ENCODE peak calls at places on chromosomes 11 and 22, in nine cellular contexts. E is natural killer cell, M is astrocyte, I is omental fat pad, P is endothelial cell, J is WTC11, W is cardiac muscle cell, R is bronchial epithelial cell, K is suprapubic skin. T is an unnamed sample.

GRCh38 chr22:48101704-48102103 is 1339.3 kb downstream of the TBC1D22A start:
- DNase-seq in J (no peak), M (no peak), I (no peak), E (no peak), P (no peak), R (no peak), W (no peak), K (peak; percentile 62), T (peak; percentile 9)

GRCh38 chr11:88507771-88508557 is 170.4 kb upstream of the CTSC start:
- DNase-seq in E (no peak), W (no peak), P (no peak), I (no peak), K (no peak), J (no peak), R (no peak), M (no peak), T (no peak)

GRCh38 chr22:17997456-17997855 is 26.9 kb downstream of the MICAL3 start:
- DNase-seq in P (no peak), M (no peak), I (no peak), K (no peak), E (no peak), W (no peak), R (peak; percentile 35), J (no peak), T (no peak)

GRCh38 chr22:38243007-38243775 is 29.6 kb downstream of the TMEM184B start:
- DNase-seq in K (no peak), J (no peak), E (no peak), P (no peak), R (peak; percentile 65), I (no peak), W (peak; percentile 60), M (no peak), T (no peak)

GRCh38 chr11:76318744-76319384 is 62.1 kb downstream of the THAP12 start:
- DNase-seq in R (peak; percentile 56), M (peak; percentile 16), K (peak; percentile 89), J (peak; percentile 94), P (peak; percentile 88), W (peak; percentile 80), E (peak; percentile 75), I (peak; percentile 79), T (peak; percentile 88)

GRCh38 chr11:28581286-28582242 is 473.4 kb downstream of the METTL15 start:
- DNase-seq in P (no peak), I (no peak), E (no peak), R (peak; percentile 21), M (peak; percentile 95), K (no peak), W (peak; percentile 52), J (peak; percentile 17), T (no peak)

GRCh38 chr11:121419839-121420238 is 32.3 kb upstream of the SORL1 start:
- DNase-seq in E (no peak), K (no peak), J (no peak), I (no peak), P (no peak), R (no peak), W (no peak), M (no peak), T (no peak)

GRCh38 chr11:44005076-44005800 is 42.5 kb upstream of the ACCSL start:
- DNase-seq in P (no peak), K (no peak), E (no peak), I (no peak), R (no peak), W (no peak), J (no peak), M (no peak), T (no peak)

GRCh38 chr22:19488884-19489843 is 9.4 kb downstream of the CDC45 start:
- DNase-seq in J (no peak), K (no peak), M (no peak), I (no peak), P (no peak), E (no peak), W (peak; percentile 44), R (no peak), T (no peak)

GRCh38 chr11:82895437-82896091 is 4.7 kb downstream of the PRCP start:
- DNase-seq in P (no peak), W (no peak), R (no peak), M (no peak), J (no peak), E (no peak), K (no peak), I (no peak), T (no peak)

GRCh38 chr11:9473408-9473807 is 12.6 kb downstream of the ZNF143 start:
- DNase-seq in J (no peak), W (no peak), I (no peak), E (no peak), P (no peak), M (no peak), K (no peak), R (no peak), T (no peak)

GRCh38 chr22:42229455-42230149 is 40.9 kb downstream of the TCF20 start:
- DNase-seq in K (no peak), E (no peak), I (no peak), J (no peak), P (no peak), W (peak; percentile 60), M (peak; percentile 67), R (peak; percentile 15), T (no peak)

GRCh38 chr22:26479043-26479791 is 4.4 kb downstream of the HPS4 start:
- DNase-seq in W (no peak), I (no peak), R (no peak), K (no peak), P (no peak), E (no peak), J (no peak), M (no peak), T (no peak)

GRCh38 chr22:40951795-40952602 is 821 bp downstream of the RBX1 start:
- DNase-seq in E (no peak), M (no peak), W (no peak), K (no peak), J (no peak), I (no peak), P (no peak), R (peak; percentile 17), T (no peak)

GRCh38 chr22:39361495-39361894 is 11.7 kb downstream of the SYNGR1 start:
- DNase-seq in M (no peak), J (no peak), K (no peak), E (no peak), P (no peak), I (no peak), R (no peak), W (no peak), T (no peak)

GRCh38 chr11:86370922-86371614 is 3.6 kb upstream of the CCDC81 start:
- DNase-seq in W (peak; percentile 66), M (peak; percentile 65), I (no peak), P (no peak), K (no peak), R (peak; percentile 97), E (no peak), J (no peak), T (no peak)

GRCh38 chr11:8913961-8914660 is 3.1 kb downstream of the AKIP1 start:
- DNase-seq in W (peak; percentile 68), J (peak; percentile 65), M (peak; percentile 47), I (no peak), K (no peak), P (peak; percentile 60), R (peak; percentile 28), E (no peak), T (peak; percentile 50)

GRCh38 chr11:110199184-110199981 is 97.0 kb downstream of the RDX start:
- DNase-seq in M (no peak), I (no peak), P (no peak), W (peak; percentile 84), K (no peak), E (no peak), J (no peak), R (peak; percentile 62), T (no peak)

DNA sequence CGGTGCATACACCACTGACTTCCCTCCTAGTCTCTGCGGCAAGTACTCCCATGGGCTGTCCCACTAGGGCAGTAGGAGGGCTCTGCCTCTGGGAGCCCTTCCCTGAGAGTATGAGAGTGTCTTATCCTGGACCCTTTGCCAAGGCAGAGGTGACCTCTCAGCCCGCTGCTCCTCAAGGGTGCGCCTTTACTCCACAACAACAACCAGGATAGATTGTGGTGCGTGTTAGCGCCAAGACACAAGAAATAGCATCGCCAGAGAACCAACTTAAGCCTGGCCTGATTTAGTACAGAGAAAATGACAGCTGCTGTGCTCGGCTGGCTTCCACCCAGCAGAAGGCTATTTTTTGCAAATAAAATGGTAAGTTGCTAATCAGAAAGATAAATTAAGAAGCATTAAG is 119.7 kb downstream of the PKNOX2 start:
- DNase-seq in J (no peak), R (no peak), P (no peak), K (no peak), I (no peak), M (no peak), E (no peak), W (no peak), T (no peak)
- TF ChIP-seq CTCF in J (no peak), R (no peak), P (no peak), K (no peak), I (no peak), M (no peak), E (no peak), W (no peak), T (no peak)

GRCh38 chr11:12761029-12761428 is 86.8 kb downstream of the TEAD1 start:
- DNase-seq in R (peak; percentile 68), E (no peak), M (no peak), P (no peak), J (no peak), K (no peak), I (no peak), W (peak; percentile 51), T (no peak)
- TF ChIP-seq CTCF in R (peak; percentile 51), E (no peak), M (peak; percentile 41), P (no peak), J (no peak), K (peak; percentile 8), I (no peak), W (peak; percentile 49), T (no peak)

DNA sequence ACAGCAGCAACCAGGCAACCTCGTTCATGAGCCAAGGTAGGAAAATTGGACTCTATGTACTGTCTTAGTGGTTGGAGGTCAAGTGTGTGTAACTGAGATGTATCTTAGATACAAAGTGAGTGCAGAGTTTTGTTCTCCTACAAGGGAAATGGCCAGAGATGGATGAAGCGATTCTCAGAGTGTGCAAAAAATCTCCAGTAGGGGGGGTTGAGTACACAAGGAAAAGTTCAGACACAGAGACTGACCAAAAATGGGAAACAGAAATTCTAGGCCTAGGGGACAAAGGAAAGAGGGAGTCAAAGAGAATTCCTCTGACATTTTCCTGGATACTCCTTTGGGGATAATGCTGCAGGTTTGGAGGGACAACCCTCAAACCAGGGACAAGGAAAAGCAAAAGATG is 38.2 kb upstream of the OR5AK2 start:
- DNase-seq in M (no peak), K (no peak), J (no peak), I (no peak), E (no peak), P (peak; percentile 15), W (no peak), R (no peak), T (no peak)
- TF ChIP-seq CTCF in M (peak; percentile 5), K (no peak), J (no peak), I (no peak), E (no peak), P (peak; percentile 28), W (no peak), R (no peak), T (no peak)

GRCh38 chr11:63671322-63672155 is at the start of gene ATL3:
- DNase-seq in K (peak; percentile 99), I (peak; percentile 96), W (peak; percentile 98), M (peak; percentile 90), J (peak; percentile 99), P (peak; percentile 94), E (peak; percentile 89), R (peak; percentile 87), T (peak; percentile 91)
- TF ChIP-seq CTCF in K (no peak), I (no peak), W (peak; percentile 15), M (no peak), J (no peak), P (no peak), E (no peak), R (peak; percentile 30), T (no peak)

GRCh38 chr22:44351685-44352377 is 39.1 kb upstream of the SHISAL1 start:
- DNase-seq in E (no peak), W (peak; percentile 91), R (peak; percentile 77), I (peak; percentile 42), K (no peak), M (peak; percentile 93), J (no peak), P (no peak), T (peak; percentile 81)
- TF ChIP-seq CTCF in E (no peak), W (no peak), R (no peak), I (no peak), K (no peak), M (no peak), J (no peak), P (no peak), T (no peak)

T was measured in mesothelial cell of epicardium.